ENCODE peak calls at places on chromosomes 11 and 22, in six cellular contexts. One of them, this sample, is unnamed.

GRCh38 chr22:33163815-33164214 is 105.6 kb upstream of the SYN3 start:
- DNase-seq in AG04450: no peak
- DNase-seq in foreskin fibroblast: no peak
- DNase-seq in fibroblast of lung: no peak
- DNase-seq in right lobe of liver: no peak
- DNase-seq in astrocyte of the spinal cord: no peak
- DNase-seq in this sample: no peak

GRCh38 chr11:133832096-133833081 is 12.9 kb downstream of the SPATA19 start:
- DNase-seq in AG04450: no peak
- DNase-seq in foreskin fibroblast: no peak
- DNase-seq in right lobe of liver: no peak
- DNase-seq in fibroblast of lung: no peak
- DNase-seq in astrocyte of the spinal cord: no peak
- DNase-seq in this sample: no peak

GRCh38 chr11:120710354-120711187 is 199.0 kb downstream of the GRIK4 start:
- DNase-seq in astrocyte of the spinal cord: peak
- DNase-seq in AG04450: peak
- DNase-seq in foreskin fibroblast: peak
- DNase-seq in right lobe of liver: no peak
- DNase-seq in fibroblast of lung: peak
- DNase-seq in this sample: peak

GRCh38 chr11:63611395-63611747 is 2.9 kb downstream of the PLAAT3 start:
- DNase-seq in fibroblast of lung: no peak
- DNase-seq in astrocyte of the spinal cord: peak
- DNase-seq in AG04450: no peak
- DNase-seq in foreskin fibroblast: no peak
- DNase-seq in right lobe of liver: no peak
- DNase-seq in this sample: no peak

GRCh38 chr11:28343304-28344233 is 235.4 kb downstream of the METTL15 start:
- DNase-seq in fibroblast of lung: peak
- DNase-seq in foreskin fibroblast: peak
- DNase-seq in right lobe of liver: no peak
- DNase-seq in astrocyte of the spinal cord: peak
- DNase-seq in AG04450: peak
- DNase-seq in this sample: peak

GRCh38 chr11:128342511-128343133 is 244.7 kb downstream of the ETS1 start:
- DNase-seq in right lobe of liver: peak
- DNase-seq in foreskin fibroblast: peak
- DNase-seq in fibroblast of lung: peak
- DNase-seq in astrocyte of the spinal cord: peak
- DNase-seq in AG04450: no peak
- DNase-seq in this sample: peak

GRCh38 chr22:21567456-21568206 is at the start of gene UBE2L3:
- DNase-seq in AG04450: peak
- DNase-seq in fibroblast of lung: peak
- DNase-seq in astrocyte of the spinal cord: peak
- DNase-seq in foreskin fibroblast: peak
- DNase-seq in right lobe of liver: peak
- DNase-seq in this sample: peak

GRCh38 chr11:60634151-60634550 is 65.3 kb upstream of the MS4A8 start:
- DNase-seq in astrocyte of the spinal cord: no peak
- DNase-seq in AG04450: no peak
- DNase-seq in right lobe of liver: no peak
- DNase-seq in fibroblast of lung: no peak
- DNase-seq in foreskin fibroblast: no peak
- DNase-seq in this sample: no peak

GRCh38 chr11:61332266-61332822 is 561 bp downstream of the DDB1 start:
- DNase-seq in astrocyte of the spinal cord: peak
- DNase-seq in fibroblast of lung: peak
- DNase-seq in right lobe of liver: no peak
- DNase-seq in foreskin fibroblast: no peak
- DNase-seq in AG04450: no peak
- DNase-seq in this sample: peak

GRCh38 chr11:70622091-70622490 is 223.8 kb downstream of the CTTN start:
- DNase-seq in right lobe of liver: no peak
- DNase-seq in fibroblast of lung: no peak
- DNase-seq in astrocyte of the spinal cord: no peak
- DNase-seq in AG04450: no peak
- DNase-seq in foreskin fibroblast: no peak
- DNase-seq in this sample: no peak

GRCh38 chr11:68889948-68890446 is 13.6 kb downstream of the MRPL21 start:
- DNase-seq in AG04450: peak
- DNase-seq in right lobe of liver: no peak
- DNase-seq in astrocyte of the spinal cord: peak
- DNase-seq in fibroblast of lung: peak
- DNase-seq in foreskin fibroblast: peak
- DNase-seq in this sample: peak

GRCh38 chr11:78830277-78830676 is 255.6 kb upstream of the NARS2 start:
- DNase-seq in right lobe of liver: no peak
- DNase-seq in foreskin fibroblast: no peak
- DNase-seq in AG04450: no peak
- DNase-seq in fibroblast of lung: peak
- DNase-seq in astrocyte of the spinal cord: no peak
- DNase-seq in this sample: no peak

GRCh38 chr11:16876053-16876752 is 137.8 kb downstream of the C11orf58 start:
- DNase-seq in astrocyte of the spinal cord: no peak
- DNase-seq in fibroblast of lung: no peak
- DNase-seq in foreskin fibroblast: no peak
- DNase-seq in right lobe of liver: no peak
- DNase-seq in AG04450: no peak
- DNase-seq in this sample: no peak

GRCh38 chr11:76609736-76610370 is 60.7 kb downstream of the LRRC32 start:
- DNase-seq in foreskin fibroblast: no peak
- DNase-seq in right lobe of liver: no peak
- DNase-seq in astrocyte of the spinal cord: peak
- DNase-seq in fibroblast of lung: peak
- DNase-seq in AG04450: no peak
- DNase-seq in this sample: no peak

GRCh38 chr22:27814993-27815392 is 13.4 kb upstream of the MN1 start:
- DNase-seq in right lobe of liver: no peak
- DNase-seq in astrocyte of the spinal cord: no peak
- DNase-seq in AG04450: no peak
- DNase-seq in foreskin fibroblast: no peak
- DNase-seq in fibroblast of lung: no peak
- DNase-seq in this sample: no peak

GRCh38 chr11:127182586-127183203 is 182.1 kb upstream of the KIRREL3 start:
- DNase-seq in foreskin fibroblast: no peak
- DNase-seq in astrocyte of the spinal cord: no peak
- DNase-seq in AG04450: no peak
- DNase-seq in right lobe of liver: no peak
- DNase-seq in fibroblast of lung: no peak
- DNase-seq in this sample: no peak

GRCh38 chr22:38338772-38339379 is 21.6 kb upstream of the CSNK1E start:
- DNase-seq in foreskin fibroblast: peak
- DNase-seq in astrocyte of the spinal cord: no peak
- DNase-seq in fibroblast of lung: no peak
- DNase-seq in right lobe of liver: no peak
- DNase-seq in AG04450: no peak
- DNase-seq in this sample: no peak

GRCh38 chr11:46250071-46251052 is 27.1 kb upstream of the CREB3L1 start:
- DNase-seq in astrocyte of the spinal cord: peak
- DNase-seq in foreskin fibroblast: no peak
- DNase-seq in fibroblast of lung: peak
- DNase-seq in AG04450: no peak
- DNase-seq in right lobe of liver: no peak
- DNase-seq in this sample: no peak

GRCh38 chr11:130024356-130024755 is 21.7 kb upstream of the PRDM10 start:
- DNase-seq in astrocyte of the spinal cord: no peak
- DNase-seq in right lobe of liver: no peak
- DNase-seq in AG04450: no peak
- DNase-seq in foreskin fibroblast: peak
- DNase-seq in fibroblast of lung: peak
- DNase-seq in this sample: no peak

DNA sequence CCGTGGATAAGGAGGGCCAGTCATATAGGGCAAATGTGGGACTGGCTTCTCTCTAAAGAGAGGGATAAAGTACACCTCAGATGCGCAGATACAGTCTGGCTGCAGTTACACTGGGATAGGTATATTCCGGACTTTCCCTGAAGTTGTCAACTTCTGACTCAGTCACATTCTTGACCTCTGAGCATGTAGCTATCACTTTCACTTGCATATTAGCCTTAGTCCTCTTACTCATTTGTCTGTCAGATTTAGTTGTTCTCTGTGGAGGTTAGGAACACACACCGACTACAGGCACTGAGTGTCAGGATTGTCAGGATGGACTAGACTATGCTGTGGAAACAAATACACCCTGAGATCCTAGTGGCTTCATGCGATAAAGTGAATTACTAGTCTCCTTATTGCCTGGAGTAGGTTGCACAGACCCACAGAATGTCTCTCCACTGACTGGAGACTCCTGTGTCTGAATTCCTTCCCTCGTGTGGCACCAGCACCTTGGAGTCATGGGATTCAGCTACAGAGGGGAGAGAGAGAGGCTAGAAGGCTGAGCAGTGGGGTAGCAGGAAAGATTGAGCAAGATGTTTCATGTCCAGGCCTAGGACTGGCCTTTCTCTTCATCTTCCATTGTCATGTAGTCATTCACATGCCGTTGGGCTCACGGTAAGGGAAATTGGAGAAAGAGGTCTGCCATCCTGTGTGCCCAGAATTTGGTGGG is 654.3 kb downstream of the NTM start:
- DNase-seq in foreskin fibroblast: peak
- DNase-seq in right lobe of liver: no peak
- DNase-seq in astrocyte of the spinal cord: peak
- DNase-seq in fibroblast of lung: peak
- DNase-seq in AG04450: peak
- DNase-seq in this sample: peak
- TF ChIP-seq CTCF in foreskin fibroblast: no peak
- TF ChIP-seq CTCF in right lobe of liver: no peak
- TF ChIP-seq CTCF in astrocyte of the spinal cord: no peak
- TF ChIP-seq CTCF in fibroblast of lung: no peak
- TF ChIP-seq CTCF in AG04450: no peak
- TF ChIP-seq CTCF in this sample: no peak

GRCh38 chr22:24683671-24684070 is 80.7 kb downstream of the GGT1 start:
- DNase-seq in fibroblast of lung: peak
- DNase-seq in foreskin fibroblast: no peak
- DNase-seq in AG04450: peak
- DNase-seq in astrocyte of the spinal cord: peak
- DNase-seq in right lobe of liver: no peak
- DNase-seq in this sample: peak
- H3K4me3 ChIP-seq in fibroblast of lung: no peak
- H3K4me3 ChIP-seq in foreskin fibroblast: no peak
- H3K4me3 ChIP-seq in AG04450: no peak
- H3K4me3 ChIP-seq in astrocyte of the spinal cord: no peak
- H3K4me3 ChIP-seq in right lobe of liver: no peak
- H3K4me3 ChIP-seq in this sample: no peak

GRCh38 chr11:102831709-102832492 is 11.5 kb downstream of the MMP3 start:
- DNase-seq in AG04450: no peak
- DNase-seq in astrocyte of the spinal cord: no peak
- DNase-seq in right lobe of liver: peak
- DNase-seq in fibroblast of lung: no peak
- DNase-seq in foreskin fibroblast: peak
- DNase-seq in this sample: no peak
- TF ChIP-seq CTCF in AG04450: no peak
- TF ChIP-seq CTCF in astrocyte of the spinal cord: no peak
- TF ChIP-seq CTCF in right lobe of liver: no peak
- TF ChIP-seq CTCF in fibroblast of lung: no peak
- TF ChIP-seq CTCF in foreskin fibroblast: no peak
- TF ChIP-seq CTCF in this sample: no peak

DNA sequence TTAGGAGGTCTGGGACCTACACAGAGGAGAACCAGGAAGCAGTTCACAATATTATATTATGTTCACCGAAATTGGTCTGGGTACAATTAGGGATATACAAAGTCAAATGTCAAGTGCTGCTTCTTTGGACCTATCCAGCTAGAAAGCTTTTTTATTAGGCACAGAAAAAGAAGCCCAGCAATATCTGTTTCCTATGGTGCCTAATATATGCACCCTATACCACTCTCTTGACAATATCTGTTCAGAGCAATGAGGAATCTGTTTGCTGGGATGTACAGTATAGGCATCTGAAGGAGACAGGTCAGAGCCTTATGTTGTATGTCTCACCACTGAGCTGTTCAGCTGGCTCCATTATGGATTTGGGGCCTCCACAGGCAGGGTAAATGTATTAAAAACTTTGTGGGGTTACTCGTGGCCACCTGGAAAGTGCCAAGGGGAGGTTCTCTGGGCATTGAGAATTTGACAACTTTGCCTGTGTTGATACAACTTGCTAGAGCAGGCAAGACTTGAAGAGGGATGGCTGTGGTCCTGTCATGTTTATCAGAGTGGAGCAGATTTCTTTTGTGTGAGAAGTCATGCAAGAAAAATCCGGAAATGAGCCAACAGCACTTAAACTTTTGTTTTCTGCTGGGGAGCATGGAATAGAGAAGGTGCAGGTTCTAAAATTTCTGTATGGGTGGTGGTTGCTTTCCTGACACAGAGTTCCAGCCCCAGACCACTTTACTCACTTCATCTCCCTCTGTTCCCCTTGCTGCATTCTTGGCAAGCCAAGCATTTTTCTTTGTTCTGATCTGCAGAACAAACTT is 10.1 kb downstream of the STIM1 start:
- DNase-seq in astrocyte of the spinal cord: peak
- DNase-seq in AG04450: peak
- DNase-seq in fibroblast of lung: peak
- DNase-seq in right lobe of liver: no peak
- DNase-seq in foreskin fibroblast: peak
- DNase-seq in this sample: peak
- H3K4me3 ChIP-seq in astrocyte of the spinal cord: no peak
- H3K4me3 ChIP-seq in AG04450: no peak
- H3K4me3 ChIP-seq in fibroblast of lung: no peak
- H3K4me3 ChIP-seq in right lobe of liver: no peak
- H3K4me3 ChIP-seq in foreskin fibroblast: no peak
- H3K4me3 ChIP-seq in this sample: no peak

DNA sequence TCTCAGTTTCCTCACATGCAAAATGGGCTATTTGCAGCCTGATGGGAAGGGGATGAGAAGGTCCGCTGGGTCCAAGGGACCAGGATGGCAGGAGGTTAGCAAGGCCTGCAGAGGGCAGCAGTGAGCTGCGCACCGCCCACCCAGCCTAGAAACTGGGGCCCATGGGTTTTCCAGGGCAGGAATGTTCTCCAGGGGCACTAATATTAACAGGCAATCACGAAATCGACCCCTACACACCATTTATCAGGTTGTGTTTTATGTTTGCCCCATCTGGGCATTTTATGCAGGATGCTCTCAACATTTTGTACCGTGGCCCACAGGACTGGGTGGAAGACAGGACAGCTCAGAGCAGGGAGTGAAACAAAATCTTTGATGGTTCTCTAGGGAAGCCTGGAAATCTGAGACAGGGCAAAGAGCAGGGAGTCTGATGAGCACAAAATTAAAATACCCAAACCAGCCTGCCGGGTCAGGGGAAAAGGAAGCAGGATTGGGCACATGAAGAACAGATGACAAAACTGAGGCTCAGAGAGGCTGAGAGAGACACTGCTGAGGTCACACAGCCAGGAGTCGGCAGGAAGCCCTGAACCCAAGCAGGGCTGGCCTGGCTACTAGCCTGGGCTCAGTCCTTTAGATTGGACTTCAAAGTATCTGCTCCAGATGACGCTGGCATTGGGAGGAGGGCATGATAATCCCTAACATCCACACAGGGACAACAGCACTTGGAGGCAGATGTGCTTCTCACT is 1.6 kb upstream of the BCR start:
- DNase-seq in AG04450: no peak
- DNase-seq in right lobe of liver: peak
- DNase-seq in fibroblast of lung: peak
- DNase-seq in astrocyte of the spinal cord: peak
- DNase-seq in foreskin fibroblast: peak
- DNase-seq in this sample: peak
- TF ChIP-seq CTCF in AG04450: peak
- TF ChIP-seq CTCF in right lobe of liver: peak
- TF ChIP-seq CTCF in fibroblast of lung: peak
- TF ChIP-seq CTCF in astrocyte of the spinal cord: peak
- TF ChIP-seq CTCF in foreskin fibroblast: peak
- TF ChIP-seq CTCF in this sample: peak

GRCh38 chr11:65486570-65487466 is 12.0 kb upstream of the MALAT1 start:
- DNase-seq in fibroblast of lung: no peak
- DNase-seq in foreskin fibroblast: no peak
- DNase-seq in AG04450: no peak
- DNase-seq in right lobe of liver: no peak
- DNase-seq in astrocyte of the spinal cord: no peak
- DNase-seq in this sample: no peak
- H3K4me3 ChIP-seq in fibroblast of lung: no peak
- H3K4me3 ChIP-seq in foreskin fibroblast: no peak
- H3K4me3 ChIP-seq in AG04450: peak
- H3K4me3 ChIP-seq in right lobe of liver: no peak
- H3K4me3 ChIP-seq in astrocyte of the spinal cord: no peak
- H3K4me3 ChIP-seq in this sample: no peak